ENCODE peak calls at places on chromosomes 2 and 18, in ten cellular contexts. Q is breast epithelium, I is GM23248, W is adipocyte, H is uterus, K is astrocyte of the spinal cord, V is A549, R is BE2C, Y is tibial artery, Z is dorsolateral prefrontal cortex. O is an unnamed sample.

GRCh38 chr2:55175254-55176093 is 56.6 kb downstream of the CLHC1 start:
- DNase-seq in W (peak), Z (no peak), R (no peak), H (no peak), Q (no peak), I (peak), K (peak), V (peak), Y (no peak), O (no peak)

GRCh38 chr2:160140001-160140400 is 60.1 kb downstream of the ITGB6 start:
- DNase-seq in K (peak), R (no peak), H (no peak), Z (no peak), I (peak), V (no peak), Q (no peak), Y (no peak), W (peak), O (no peak)

GRCh38 chr2:77309725-77310124 is 212.5 kb downstream of the LRRTM4 start:
- DNase-seq in Q (no peak), V (no peak), W (no peak), Y (no peak), K (no peak), R (no peak), I (no peak), Z (no peak), H (no peak), O (no peak)

GRCh38 chr18:74225193-74225840 is 66.4 kb downstream of the CYB5A start:
- DNase-seq in Q (no peak), I (no peak), R (peak), H (no peak), W (no peak), V (no peak), K (no peak), Z (no peak), Y (no peak), O (no peak)

GRCh38 chr2:68698567-68699377 is 35.8 kb upstream of the ARHGAP25 start:
- DNase-seq in W (no peak), Q (no peak), V (no peak), I (no peak), H (no peak), Y (no peak), K (no peak), Z (no peak), R (no peak), O (no peak)

GRCh38 chr18:6452194-6452593 is 37.5 kb upstream of the L3MBTL4 start:
- DNase-seq in Z (no peak), Q (no peak), Y (no peak), R (no peak), I (no peak), H (no peak), V (no peak), K (no peak), W (no peak), O (no peak)

GRCh38 chr2:156399950-156400703 is 36.1 kb upstream of the GPD2 start:
- DNase-seq in Q (peak), Y (peak), H (peak), I (peak), W (peak), V (peak), Z (peak), K (no peak), R (peak), O (peak)

GRCh38 chr2:107197601-107198000 is 311.6 kb upstream of the ST6GAL2 start:
- DNase-seq in V (peak), K (no peak), Y (no peak), Z (no peak), I (no peak), W (no peak), R (no peak), Q (no peak), H (no peak), O (no peak)

GRCh38 chr2:226366920-226367319 is 432.7 kb downstream of the IRS1 start:
- DNase-seq in R (no peak), I (no peak), W (no peak), V (no peak), Q (no peak), K (no peak), H (no peak), Y (no peak), Z (no peak), O (no peak)

GRCh38 chr2:231357048-231357447 is 38.5 kb upstream of the B3GNT7 start:
- DNase-seq in R (no peak), Q (no peak), V (no peak), H (no peak), Y (peak), Z (peak), K (no peak), W (no peak), I (no peak), O (no peak)

GRCh38 chr2:28393115-28393836 is 618 bp downstream of the FOSL2 start:
- DNase-seq in Q (peak), Z (peak), H (peak), Y (peak), V (peak), K (peak), R (peak), W (peak), I (peak), O (no peak)

GRCh38 chr2:236679906-236680305 is 110.3 kb downstream of the ACKR3 start:
- DNase-seq in R (no peak), Q (no peak), Z (no peak), K (peak), H (no peak), W (peak), Y (no peak), I (peak), V (no peak), O (no peak)

GRCh38 chr2:27306657-27307544 is 1.3 kb downstream of the UCN start:
- DNase-seq in Z (no peak), H (no peak), K (no peak), V (no peak), Q (no peak), Y (no peak), W (peak), I (peak), R (peak), O (no peak)

GRCh38 chr2:217418090-217418489 is 558.2 kb upstream of the TNP1 start:
- DNase-seq in H (no peak), R (no peak), Y (no peak), V (no peak), I (peak), Z (no peak), K (no peak), Q (no peak), W (no peak), O (no peak)

GRCh38 chr2:226172939-226173338 is 626.7 kb downstream of the IRS1 start:
- DNase-seq in Y (no peak), H (no peak), Z (no peak), V (no peak), I (no peak), K (no peak), W (no peak), Q (no peak), R (no peak), O (no peak)

GRCh38 chr2:16785072-16785638 is 119.5 kb upstream of the CYRIA start:
- DNase-seq in R (no peak), Q (no peak), K (no peak), I (no peak), W (no peak), Z (no peak), V (no peak), Y (no peak), H (no peak), O (no peak)

GRCh38 chr18:69388222-69388621 is 12.5 kb upstream of the DOK6 start:
- DNase-seq in Z (no peak), H (no peak), Q (no peak), K (no peak), I (no peak), W (no peak), V (no peak), R (no peak), Y (no peak), O (no peak)

GRCh38 chr2:55917713-55918390 is 5.7 kb downstream of the EFEMP1 start:
- DNase-seq in R (no peak), V (no peak), H (no peak), W (no peak), K (no peak), I (no peak), Y (no peak), Q (no peak), Z (no peak), O (no peak)

GRCh38 chr2:70647873-70648481 is 94.4 kb upstream of the TGFA start:
- DNase-seq in Q (peak), I (peak), H (no peak), K (peak), W (peak), R (peak), V (peak), Y (no peak), Z (peak), O (no peak)

GRCh38 chr2:195477248-195477995 is 179.6 kb upstream of the SLC39A10 start:
- DNase-seq in H (no peak), Q (no peak), R (no peak), Z (no peak), I (peak), V (no peak), W (peak), K (peak), Y (no peak), O (no peak)

GRCh38 chr2:9251154-9252001 is 44.8 kb downstream of the ASAP2 start:
- DNase-seq in Y (peak), Z (no peak), Q (peak), V (peak), K (peak), H (no peak), I (peak), W (peak), R (peak), O (peak)

GRCh38 chr2:120769076-120769786 is 33.6 kb downstream of the GLI2 start:
- DNase-seq in Y (no peak), H (peak), Z (peak), V (no peak), R (no peak), W (no peak), Q (no peak), K (no peak), I (no peak), O (no peak)

GRCh38 chr2:73208258-73208657 is 5.8 kb upstream of the SMYD5 start:
- DNase-seq in V (no peak), K (no peak), H (no peak), Q (no peak), Z (no peak), Y (no peak), W (no peak), R (no peak), I (no peak), O (no peak)

GRCh38 chr2:73210019-73210418 is 4.0 kb upstream of the SMYD5 start:
- DNase-seq in I (no peak), V (no peak), W (no peak), K (no peak), H (no peak), Y (no peak), Q (no peak), Z (no peak), R (no peak), O (no peak)

GRCh38 chr2:73203055-73203681 is 794 bp downstream of the NOTO start:
- DNase-seq in Y (no peak), H (no peak), R (no peak), I (no peak), W (no peak), Z (no peak), V (peak), K (no peak), Q (no peak), O (no peak)

GRCh38 chr2:73202156-73203054 is at the start of gene NOTO:
- DNase-seq in V (no peak), W (peak), K (no peak), Z (no peak), I (peak), Y (no peak), Q (no peak), R (no peak), H (no peak), O (no peak)

GRCh38 chr2:73205611-73206010 is 3.2 kb downstream of the NOTO start:
- DNase-seq in Y (no peak), Z (no peak), W (peak), K (no peak), V (no peak), H (no peak), R (no peak), I (no peak), Q (no peak), O (no peak)
- H3K4me3 ChIP-seq in Y (no peak), Z (no peak), W (no peak), K (no peak), V (no peak), H (no peak), R (no peak), I (no peak), Q (no peak), O (no peak)

GRCh38 chr2:42659601-42660000 is 91.2 kb downstream of the MTA3 start:
- DNase-seq in R (no peak), I (peak), K (peak), Y (no peak), W (peak), Z (no peak), V (no peak), Q (no peak), H (no peak), O (no peak)
- H3K4me3 ChIP-seq in R (no peak), I (no peak), K (no peak), Y (no peak), W (no peak), Z (no peak), V (no peak), Q (no peak), H (no peak), O (no peak)

DNA sequence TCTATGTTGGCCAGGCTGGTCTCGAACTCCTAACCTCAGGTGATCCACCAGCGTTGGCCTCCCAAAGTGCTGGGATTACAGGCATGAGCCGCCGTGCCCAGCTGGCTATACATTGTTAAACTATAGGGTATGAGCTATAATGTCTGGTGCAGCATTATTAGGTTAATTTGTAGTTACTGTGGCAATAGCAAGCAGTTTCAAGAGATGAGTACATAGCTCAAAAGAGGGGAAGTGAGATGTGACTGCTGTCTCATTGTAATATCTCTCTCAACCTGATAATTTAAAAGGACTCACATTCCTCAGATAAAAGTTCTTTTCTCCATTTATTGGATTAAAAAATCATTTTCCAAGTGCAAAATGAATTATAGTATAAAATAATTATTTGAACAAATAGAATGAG is 116.4 kb downstream of the INO80D start:
- DNase-seq in Q (no peak), K (no peak), R (no peak), I (no peak), Z (no peak), Y (no peak), W (no peak), H (no peak), V (no peak), O (no peak)
- H3K4me3 ChIP-seq in Q (no peak), K (no peak), R (no peak), I (no peak), Z (no peak), Y (no peak), W (no peak), H (no peak), V (no peak), O (no peak)

DNA sequence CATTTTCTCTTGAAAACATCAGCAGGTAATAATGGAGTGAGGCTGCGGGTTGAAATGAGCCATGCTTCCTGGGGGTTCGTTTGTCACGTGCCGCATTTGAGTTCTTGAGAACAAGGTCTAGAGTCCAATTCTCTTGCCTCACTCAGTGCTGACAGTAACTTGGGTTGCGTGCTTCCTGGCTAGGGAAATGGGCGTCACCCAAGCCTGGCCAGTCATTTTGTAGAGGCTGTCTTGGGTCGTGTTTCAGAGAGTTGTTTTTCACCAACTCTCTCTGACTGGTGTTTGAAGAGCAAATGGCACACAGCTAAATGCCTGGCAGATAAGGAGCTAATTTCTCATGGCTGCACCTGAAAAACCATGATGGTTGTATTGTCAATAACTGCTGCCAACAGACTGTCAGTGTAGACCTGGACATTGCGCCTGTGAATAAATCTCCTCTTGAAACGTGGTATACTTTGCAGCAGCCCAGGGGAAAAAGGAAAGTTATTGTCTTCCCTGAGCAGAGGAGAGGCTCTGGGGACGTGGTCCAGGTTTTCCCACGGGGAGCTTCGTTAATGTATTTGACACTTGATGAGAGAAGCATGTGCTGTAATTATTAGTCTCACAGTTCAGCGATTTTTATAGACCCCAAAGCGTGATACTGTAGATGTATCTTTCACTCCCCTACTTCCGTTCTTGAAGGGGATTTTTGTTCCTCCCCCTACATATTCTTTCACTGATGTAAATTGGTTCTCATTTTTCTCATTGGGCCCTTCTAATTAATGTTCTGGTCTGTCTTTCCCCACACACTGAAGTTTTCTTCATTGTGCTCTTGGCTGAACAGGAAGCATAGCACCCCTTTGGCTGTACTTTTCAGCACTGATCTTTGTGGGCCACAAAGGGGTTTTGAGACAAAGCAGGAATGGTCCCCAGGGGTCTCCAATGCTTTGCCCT is 196.1 kb downstream of the FHOD3 start:
- DNase-seq in Y (no peak), Z (no peak), I (peak), Q (no peak), R (no peak), V (no peak), K (peak), W (no peak), H (no peak), O (no peak)
- H3K4me3 ChIP-seq in Y (no peak), Z (no peak), I (no peak), Q (no peak), R (no peak), V (no peak), K (no peak), W (no peak), H (no peak), O (no peak)

O was measured in ascending aorta.